ENCODE peak calls at places on chromosomes 7 and 10, in five cellular contexts. H is stimulated activated CD8-positive, alpha-beta memory T cell treated with anti-CD3 and anti-CD28 coated beads, Interleukin-7, amount 100 ng/mL, for 4 hours; Y is A549; E is G401; X is memory B cell. O is an unnamed sample.

GRCh38 chr10:75431180-75432111 is at the start of gene LRMDA:
- DNase-seq in X (no peak), Y (peak), E (no peak), H (no peak), O (no peak)

GRCh38 chr10:6014241-6014761 is 37.0 kb upstream of the IL15RA start:
- DNase-seq in Y (peak), H (peak), E (peak), X (peak), O (peak)

GRCh38 chr7:24877790-24878311 is 102.1 kb downstream of the OSBPL3 start:
- DNase-seq in H (no peak), X (no peak), E (no peak), Y (no peak), O (no peak)

GRCh38 chr7:55593515-55594318 is 21.4 kb upstream of the VOPP1 start:
- DNase-seq in X (peak), E (peak), Y (peak), H (peak), O (peak)

GRCh38 chr10:78424721-78425120 is 391.1 kb downstream of the RPS24 start:
- DNase-seq in X (no peak), Y (no peak), E (no peak), H (no peak), O (no peak)

GRCh38 chr7:12802070-12802469 is 114.6 kb downstream of the ARL4A start:
- DNase-seq in H (no peak), E (no peak), X (no peak), Y (no peak), O (no peak)

GRCh38 chr7:28939844-28940243 is 18.3 kb downstream of the TRIL start:
- DNase-seq in Y (no peak), X (no peak), E (no peak), H (no peak), O (no peak)

GRCh38 chr7:69775231-69775771 is 177.0 kb downstream of the AUTS2 start:
- DNase-seq in X (no peak), Y (peak), H (no peak), E (no peak), O (no peak)

GRCh38 chr10:3811331-3811870 is 26.4 kb upstream of the KLF6 start:
- DNase-seq in X (no peak), E (no peak), H (peak), Y (no peak), O (no peak)

GRCh38 chr7:43954524-43955228 is 28.4 kb downstream of the UBE2D4 start:
- DNase-seq in Y (peak), H (no peak), X (no peak), E (peak), O (no peak)

GRCh38 chr10:91593366-91593765 is 39.5 kb downstream of the PPP1R3C start:
- DNase-seq in X (no peak), H (no peak), E (no peak), Y (no peak), O (no peak)

GRCh38 chr7:155291045-155291530 is 6.6 kb upstream of the INSIG1 start:
- DNase-seq in X (no peak), E (no peak), H (no peak), Y (peak), O (no peak)

GRCh38 chr7:142568430-142569097 is 180.7 kb upstream of the PRSS1 start:
- DNase-seq in X (no peak), H (no peak), Y (peak), E (no peak), O (no peak)

GRCh38 chr7:29946428-29947186 is 43.0 kb downstream of the SCRN1 start:
- DNase-seq in Y (peak), X (no peak), E (no peak), H (no peak), O (no peak)

GRCh38 chr10:10499839-10500238 is 517.8 kb upstream of the CELF2 start:
- DNase-seq in E (no peak), H (no peak), Y (no peak), X (no peak), O (no peak)

GRCh38 chr10:67114945-67115344 is 189.1 kb downstream of the LRRTM3 start:
- DNase-seq in Y (no peak), X (no peak), H (no peak), E (no peak), O (no peak)

GRCh38 chr7:133054167-133054840 is 27.6 kb downstream of the CHCHD3 start:
- DNase-seq in X (no peak), E (no peak), Y (no peak), H (no peak), O (no peak)

GRCh38 chr10:17290226-17290625 is 62.2 kb downstream of the VIM start:
- DNase-seq in X (no peak), Y (no peak), H (no peak), E (no peak), O (no peak)

GRCh38 chr10:92923416-92923815 is 75.1 kb downstream of the EXOC6 start:
- DNase-seq in E (no peak), Y (no peak), H (no peak), X (no peak), O (no peak)

GRCh38 chr10:31197886-31198285 is 121.1 kb upstream of the ZEB1 start:
- DNase-seq in E (no peak), H (no peak), X (no peak), Y (no peak), O (no peak)

GRCh38 chr10:13712799-13713581 is 126.2 kb downstream of the PRPF18 start:
- DNase-seq in E (peak), Y (peak), H (peak), X (no peak), O (no peak)

GRCh38 chr7:37193087-37193774 is 255.4 kb downstream of the ELMO1 start:
- DNase-seq in H (no peak), X (no peak), E (no peak), Y (no peak), O (no peak)

GRCh38 chr7:114218283-114218682 is 196.3 kb upstream of the FOXP2 start:
- DNase-seq in Y (no peak), H (no peak), X (no peak), E (no peak), O (no peak)